ENCODE peak calls at places on chromosomes 11 and 22, in four cellular contexts. H is endodermal cell, K is substantia nigra, E is A549. F is an unnamed sample.
A peak's percentile ranks its signal among the peaks of the same experiment; 100 is the strongest.

GRCh38 chr11:77884186-77884828 is 63.4 kb downstream of the AAMDC start:
- DNase-seq in K (no peak), E (no peak), H (no peak), F (no peak)

GRCh38 chr11:122882809-122883681 is 486 bp downstream of the JHY start:
- DNase-seq in K (no peak), E (peak; percentile 67), H (peak; percentile 90), F (peak; percentile 70)

GRCh38 chr11:121082670-121083069 is 18.4 kb upstream of the TECTA start:
- DNase-seq in E (no peak), K (no peak), H (peak; percentile 87), F (no peak)

GRCh38 chr22:19892249-19892879 is 37.7 kb upstream of the GNB1L start:
- DNase-seq in K (no peak), E (no peak), H (no peak), F (no peak)

GRCh38 chr11:7600205-7600775 is 73.0 kb downstream of the CYB5R2 start:
- DNase-seq in H (peak; percentile 80), E (peak; percentile 83), K (no peak), F (peak; percentile 53)

GRCh38 chr11:16811136-16812020 is 72.9 kb downstream of the C11orf58 start:
- DNase-seq in H (no peak), E (no peak), K (no peak), F (no peak)

GRCh38 chr22:27088026-27088425 is 430.6 kb downstream of the MIAT start:
- DNase-seq in E (no peak), K (no peak), H (no peak), F (no peak)

GRCh38 chr11:117226388-117227385 is 5.2 kb downstream of the PCSK7 start:
- DNase-seq in E (peak; percentile 71), K (no peak), H (peak; percentile 77), F (peak; percentile 35)

GRCh38 chr11:121334973-121335711 is 42.6 kb downstream of the SC5D start:
- DNase-seq in H (no peak), E (no peak), K (no peak), F (no peak)

GRCh38 chr22:44870021-44870420 is 117.6 kb downstream of the ARHGAP8 start:
- DNase-seq in H (peak; percentile 76), K (no peak), E (peak; percentile 63), F (peak; percentile 7)

GRCh38 chr22:26065847-26066246 is 103.4 kb upstream of the SEZ6L start:
- DNase-seq in E (no peak), K (no peak), H (no peak), F (no peak)

GRCh38 chr11:72784662-72785061 is 9.2 kb downstream of the STARD10 start:
- DNase-seq in H (no peak), K (no peak), E (no peak), F (no peak)

GRCh38 chr22:38957046-38957770 is at the start of gene APOBEC3A:
- DNase-seq in K (no peak), E (peak; percentile 39), H (no peak), F (no peak)

GRCh38 chr11:72040497-72041363 is 39.6 kb downstream of the NUMA1 start:
- DNase-seq in E (peak; percentile 88), H (peak; percentile 89), K (peak; percentile 70), F (peak; percentile 88)

GRCh38 chr11:475941-476340 is 25.9 kb downstream of the PTDSS2 start:
- DNase-seq in K (no peak), E (no peak), H (no peak), F (no peak)

GRCh38 chr11:35099278-35100018 is 39.5 kb upstream of the CD44 start:
- DNase-seq in E (no peak), K (no peak), H (no peak), F (no peak)

GRCh38 chr11:3916962-3917361 is 61.5 kb downstream of the STIM1 start:
- DNase-seq in H (no peak), K (no peak), E (no peak), F (no peak)

GRCh38 chr22:31085493-31085824 is 4.3 kb downstream of the SMTN start:
- DNase-seq in E (no peak), K (peak; percentile 86), H (peak; percentile 73), F (peak; percentile 54)

GRCh38 chr11:112599861-112600533 is 339.3 kb upstream of the PLET1 start:
- DNase-seq in H (no peak), K (no peak), E (no peak), F (no peak)

GRCh38 chr22:45290410-45290936 is 5.7 kb downstream of the UPK3A start:
- DNase-seq in H (peak; percentile 77), E (peak; percentile 49), K (no peak), F (no peak)